ENCODE peak calls at places on chromosomes 1 and 21, in four cellular contexts. L, B, T and F are unnamed samples.

GRCh38 chr1:43349594-43350306 is 9.0 kb upstream of the CDC20 start:
- DNase-seq in L (no peak), B (no peak), T (no peak), F (no peak)

GRCh38 chr1:112706505-112707216 is at the start of gene RHOC:
- DNase-seq in L (peak), B (no peak), T (no peak), F (peak)

GRCh38 chr1:211825990-211826389 is 4.6 kb downstream of the LPGAT1 start:
- DNase-seq in L (no peak), B (no peak), T (no peak), F (no peak)

GRCh38 chr1:30353637-30354036 is 369.7 kb downstream of the MATN1 start:
- DNase-seq in L (no peak), B (no peak), T (no peak), F (no peak)

GRCh38 chr1:232993555-232993954 is 43.1 kb downstream of the NTPCR start:
- DNase-seq in L (no peak), B (no peak), T (no peak), F (no peak)

GRCh38 chr1:44072204-44072603 is 40.9 kb upstream of the SLC6A9 start:
- DNase-seq in L (peak), B (no peak), T (peak), F (no peak)

GRCh38 chr1:114034561-114035303 is 55.5 kb downstream of the OLFML3 start:
- DNase-seq in L (no peak), B (no peak), T (no peak), F (no peak)

GRCh38 chr1:85137660-85138059 is 63.2 kb downstream of the SYDE2 start:
- DNase-seq in L (no peak), B (peak), T (no peak), F (no peak)

GRCh38 chr1:187203257-187203656 is 374.5 kb downstream of the PLA2G4A start:
- DNase-seq in L (no peak), B (no peak), T (peak), F (no peak)

GRCh38 chr1:152110365-152110859 is 4.8 kb downstream of the TCHH start:
- DNase-seq in L (no peak), B (no peak), T (no peak), F (no peak)

GRCh38 chr1:152107984-152108898 is 7.0 kb downstream of the TCHH start:
- DNase-seq in L (no peak), B (no peak), T (peak), F (peak)

GRCh38 chr1:152108899-152109222 is 6.4 kb downstream of the TCHH start:
- DNase-seq in L (no peak), B (no peak), T (no peak), F (peak)

GRCh38 chr1:152109998-152110294 is 5.3 kb downstream of the TCHH start:
- DNase-seq in L (no peak), B (no peak), T (no peak), F (no peak)

GRCh38 chr1:152109231-152109997 is 5.8 kb downstream of the TCHH start:
- DNase-seq in L (no peak), B (no peak), T (no peak), F (no peak)
- TF ChIP-seq FOSL1 in L (no peak), B (no peak), T (no peak), F (no peak)

DNA sequence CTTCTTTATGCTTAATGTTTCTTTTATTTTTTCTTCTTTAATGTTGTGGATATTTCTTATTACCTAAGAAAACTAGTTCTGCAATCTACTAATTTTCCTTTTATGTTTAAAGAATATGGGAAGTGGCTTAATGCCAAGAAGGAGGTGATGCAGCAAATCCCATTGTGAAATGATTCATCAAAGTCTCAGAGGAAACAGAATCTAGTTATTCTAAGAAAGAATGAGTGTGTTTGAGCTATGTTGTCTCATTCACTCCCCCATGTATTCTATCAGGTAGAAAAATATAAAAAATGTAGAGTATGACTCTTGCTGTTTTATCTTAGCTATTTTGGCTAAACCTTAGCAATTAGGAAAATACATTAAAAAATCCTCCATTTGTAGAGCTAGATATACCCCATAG is 659.9 kb upstream of the RGS18 start:
- DNase-seq in L (peak), B (no peak), T (no peak), F (no peak)
- TF ChIP-seq FOSL1 in L (peak), B (no peak), T (no peak), F (no peak)

GRCh38 chr21:42461881-42462877 is 33.8 kb downstream of the RSPH1 start:
- DNase-seq in L (no peak), B (no peak), T (no peak), F (no peak)
- TF ChIP-seq FOSL1 in L (no peak), B (no peak), T (no peak), F (no peak)

GRCh38 chr1:153395776-153396175 is 4.9 kb upstream of the S100A8 start:
- DNase-seq in L (no peak), B (no peak), T (no peak), F (no peak)

GRCh38 chr1:153392822-153393221 is 1.9 kb upstream of the S100A8 start:
- DNase-seq in L (no peak), B (no peak), T (no peak), F (no peak)

GRCh38 chr1:153395136-153395685 is 4.3 kb upstream of the S100A8 start:
- DNase-seq in L (no peak), B (no peak), T (no peak), F (peak)

GRCh38 chr1:153393926-153394325 is 3.1 kb upstream of the S100A8 start:
- DNase-seq in L (peak), B (no peak), T (no peak), F (no peak)

GRCh38 chr1:153394391-153394790 is 3.5 kb upstream of the S100A8 start:
- DNase-seq in L (no peak), B (no peak), T (no peak), F (no peak)
- TF ChIP-seq FOSL1 in L (no peak), B (no peak), T (no peak), F (no peak)

DNA sequence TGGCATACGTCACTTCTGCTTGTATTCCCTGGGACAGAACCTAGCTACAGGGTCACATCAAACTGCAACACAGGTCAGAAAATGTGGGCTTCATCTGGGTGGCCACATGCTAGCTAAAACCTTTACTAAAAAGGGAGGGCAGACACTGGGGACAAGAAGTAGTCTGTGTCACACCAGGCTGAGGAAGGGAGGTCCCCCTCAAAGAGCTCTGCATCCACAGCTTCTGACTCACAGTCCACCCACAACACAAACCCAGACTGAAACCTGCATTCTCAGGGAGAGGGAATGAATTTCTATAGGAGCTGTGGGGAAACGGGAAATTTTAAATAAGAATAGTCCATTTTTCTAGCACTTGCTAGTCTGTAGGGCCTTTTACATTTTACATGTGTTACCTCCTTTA is 16.2 kb downstream of the OLIG2 start:
- DNase-seq in L (no peak), B (no peak), T (no peak), F (no peak)
- TF ChIP-seq FOSL1 in L (no peak), B (no peak), T (no peak), F (no peak)

GRCh38 chr1:86567341-86567740 is 20.5 kb downstream of the CLCA4 start:
- DNase-seq in L (no peak), B (no peak), T (no peak), F (no peak)
- TF ChIP-seq FOSL1 in L (no peak), B (no peak), T (no peak), F (no peak)

GRCh38 chr1:94282143-94282711 is 44.8 kb upstream of the ARHGAP29 start:
- DNase-seq in L (no peak), B (peak), T (no peak), F (no peak)

GRCh38 chr1:94284481-94284880 is 47.1 kb upstream of the ARHGAP29 start:
- DNase-seq in L (no peak), B (no peak), T (no peak), F (no peak)

GRCh38 chr1:94285026-94285654 is 47.8 kb upstream of the ARHGAP29 start:
- DNase-seq in L (no peak), B (no peak), T (no peak), F (no peak)

GRCh38 chr1:94281361-94282142 is 44.2 kb upstream of the ARHGAP29 start:
- DNase-seq in L (no peak), B (no peak), T (peak), F (no peak)

DNA sequence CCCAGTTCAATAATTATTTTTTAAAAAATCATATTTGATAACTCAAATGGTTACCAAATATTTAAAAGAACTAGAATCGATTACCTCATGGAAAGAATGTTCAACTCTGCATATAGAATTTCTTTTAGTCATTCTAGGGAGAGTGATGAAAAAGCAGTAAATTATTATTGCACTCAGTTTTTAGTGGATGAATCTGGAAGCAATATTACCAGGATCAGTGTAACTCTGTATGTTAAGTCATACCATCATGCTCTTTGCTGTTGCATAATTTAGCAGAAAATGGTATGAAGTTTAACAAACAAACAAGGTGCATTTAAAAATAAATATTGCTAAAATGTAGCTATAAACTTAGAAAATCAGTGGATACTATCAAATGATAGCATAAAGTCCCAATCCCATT is 46.1 kb upstream of the ARHGAP29 start:
- DNase-seq in L (no peak), B (no peak), T (no peak), F (no peak)
- TF ChIP-seq FOSL1 in L (no peak), B (no peak), T (no peak), F (no peak)